ENCODE peak calls at places on chromosomes 3 and 15, in five cellular contexts. A is T-helper 17 cell, H is hepatic stellate cell, N is iris pigment epithelial cell, K is aorta. Y is an unnamed sample.

GRCh38 chr15:50358805-50359204 is 3.8 kb upstream of the GABPB1 start:
- DNase-seq in N (peak; percentile 63), A (no peak), H (peak; percentile 50), K (no peak), Y (peak; percentile 61)

GRCh38 chr3:64988188-64988587 is 300.4 kb upstream of the ADAMTS9 start:
- DNase-seq in A (no peak), K (no peak), H (no peak), N (no peak), Y (no peak)

GRCh38 chr15:98727115-98728040 is 79.0 kb downstream of the IGF1R start:
- DNase-seq in N (peak; percentile 99), A (no peak), H (peak; percentile 95), K (peak; percentile 93), Y (peak; percentile 92)

GRCh38 chr3:64150527-64151238 is 74.6 kb downstream of the PRICKLE2 start:
- DNase-seq in A (no peak), H (peak; percentile 74), K (peak; percentile 76), N (peak; percentile 98), Y (peak; percentile 92)

GRCh38 chr3:45800611-45801010 is 4.3 kb upstream of the SLC6A20 start:
- DNase-seq in N (no peak), H (no peak), A (no peak), K (no peak), Y (no peak)

GRCh38 chr15:98712845-98713584 is 64.7 kb downstream of the IGF1R start:
- DNase-seq in A (no peak), K (no peak), H (no peak), N (no peak), Y (no peak)

GRCh38 chr3:50210510-50211367 is 5.7 kb downstream of the SLC38A3 start:
- DNase-seq in A (no peak), H (no peak), K (no peak), N (no peak), Y (no peak)

GRCh38 chr15:85672338-85673097 is 122.2 kb downstream of the KLHL25 start:
- DNase-seq in A (no peak), N (no peak), K (no peak), H (no peak), Y (peak; percentile 26)

GRCh38 chr3:38226273-38226672 is 39.3 kb upstream of the SLC22A13 start:
- DNase-seq in K (no peak), H (no peak), A (no peak), N (peak; percentile 65), Y (peak; percentile 47)

GRCh38 chr3:197501879-197502620 is 53.7 kb downstream of the BDH1 start:
- DNase-seq in N (peak; percentile 85), K (peak; percentile 76), A (no peak), H (peak; percentile 52), Y (peak; percentile 59)

GRCh38 chr3:40899286-40899712 is 300.0 kb upstream of the CTNNB1 start:
- DNase-seq in N (peak; percentile 66), H (no peak), A (no peak), K (no peak), Y (peak; percentile 42)

GRCh38 chr3:135271562-135272290 is 476.7 kb downstream of the EPHB1 start:
- DNase-seq in K (no peak), H (no peak), A (no peak), N (no peak), Y (no peak)

GRCh38 chr3:87503901-87504498 is 227.6 kb upstream of the POU1F1 start:
- DNase-seq in A (no peak), N (peak; percentile 67), K (no peak), H (peak; percentile 51), Y (peak; percentile 50)

GRCh38 chr3:60580826-60581225 is 670.4 kb downstream of the FHIT start:
- DNase-seq in N (no peak), A (no peak), H (no peak), K (no peak), Y (no peak)

GRCh38 chr15:73928241-73928579 is 1.9 kb downstream of the LOXL1 start:
- DNase-seq in K (peak; percentile 57), N (no peak), H (no peak), A (no peak), Y (no peak)

GRCh38 chr3:184636774-184637316 is 75.0 kb downstream of the MAGEF1 start:
- DNase-seq in H (peak; percentile 66), K (no peak), N (peak; percentile 89), A (no peak), Y (peak; percentile 96)

GRCh38 chr3:150446470-150446977 is 38.4 kb downstream of the TSC22D2 start:
- DNase-seq in H (no peak), N (no peak), A (no peak), K (no peak), Y (no peak)

GRCh38 chr3:60594025-60594424 is 657.2 kb downstream of the FHIT start:
- DNase-seq in H (no peak), N (peak; percentile 84), A (no peak), K (peak; percentile 79), Y (peak; percentile 18)

GRCh38 chr15:88769161-88769971 is 33.9 kb upstream of the ACAN start:
- DNase-seq in N (peak; percentile 5), A (no peak), H (peak; percentile 61), K (peak; percentile 69), Y (no peak)

GRCh38 chr3:147614210-147614609 is 205.0 kb downstream of the ZIC1 start:
- DNase-seq in H (no peak), N (no peak), A (no peak), K (no peak), Y (peak; percentile 2)

GRCh38 chr3:13647314-13648059 is 98.6 kb downstream of the FBLN2 start:
- DNase-seq in N (no peak), K (peak; percentile 71), H (peak; percentile 50), A (no peak), Y (no peak)

GRCh38 chr3:97658670-97659285 is 105.8 kb upstream of the ARL6 start:
- DNase-seq in H (no peak), K (no peak), A (no peak), N (peak; percentile 23), Y (peak; percentile 26)

GRCh38 chr3:2958553-2958952 is 151.6 kb downstream of the IL5RA start:
- DNase-seq in H (no peak), N (no peak), A (no peak), K (no peak), Y (no peak)

GRCh38 chr3:56812749-56813655 is 11.3 kb upstream of the ARHGEF3 start:
- DNase-seq in N (peak; percentile 48), A (no peak), H (no peak), K (no peak), Y (no peak)

GRCh38 chr3:186979837-186980236 is 49.5 kb downstream of the ST6GAL1 start:
- DNase-seq in N (no peak), A (no peak), H (no peak), K (no peak), Y (no peak)

GRCh38 chr3:12955651-12956315 is 114.4 kb upstream of the RPL32 start:
- DNase-seq in K (no peak), H (no peak), N (no peak), A (no peak), Y (no peak)

GRCh38 chr3:7015683-7016440 is 154.9 kb downstream of the GRM7 start:
- DNase-seq in A (no peak), K (no peak), N (no peak), H (no peak), Y (no peak)

GRCh38 chr3:41716391-41716910 is 245.5 kb downstream of the ULK4 start:
- DNase-seq in N (peak; percentile 15), K (no peak), H (peak; percentile 6), A (no peak), Y (peak; percentile 26)

GRCh38 chr3:170679190-170679589 is 93.3 kb upstream of the SLC7A14 start:
- DNase-seq in A (no peak), N (no peak), K (no peak), H (no peak), Y (no peak)